ENCODE peak calls at places on chromosomes 16 and 17, in eight cellular contexts. J, X, P, S, E, U, O and V are unnamed samples.

GRCh38 chr17:68378202-68379149 is 78.8 kb downstream of the WIPI1 start:
- DNase-seq in J (peak), X (peak), P (no peak), S (peak), E (peak), U (peak), O (peak), V (peak)

GRCh38 chr17:19386974-19387920 is at the start of gene MFAP4:
- DNase-seq in J (peak), X (no peak), P (no peak), S (no peak), E (peak), U (peak), O (peak), V (peak)

GRCh38 chr17:35486920-35487727 is 38.6 kb upstream of the SLFN13 start:
- DNase-seq in J (no peak), X (peak), P (peak), S (no peak), E (peak), U (no peak), O (peak), V (peak)

GRCh38 chr16:87218281-87219055 is 98.7 kb downstream of the C16orf95 start:
- DNase-seq in J (no peak), X (no peak), P (no peak), S (no peak), E (no peak), U (no peak), O (no peak), V (no peak)

GRCh38 chr16:86567701-86568571 is 1.3 kb downstream of the FOXC2 start:
- DNase-seq in J (no peak), X (no peak), P (no peak), S (no peak), E (peak), U (no peak), O (no peak), V (peak)

GRCh38 chr17:82230627-82231311 is 1.9 kb downstream of the SLC16A3 start:
- DNase-seq in J (no peak), X (peak), P (no peak), S (peak), E (peak), U (peak), O (peak), V (peak)

GRCh38 chr16:21625026-21625425 is 25.6 kb downstream of the METTL9 start:
- DNase-seq in J (no peak), X (no peak), P (no peak), S (no peak), E (no peak), U (no peak), O (no peak), V (no peak)

GRCh38 chr17:350706-351435 is 1.7 kb downstream of the RPH3AL start:
- DNase-seq in J (peak), X (no peak), P (no peak), S (no peak), E (peak), U (peak), O (peak), V (peak)

GRCh38 chr17:46737331-46737730 is 81.2 kb downstream of the WNT3 start:
- DNase-seq in J (no peak), X (no peak), P (no peak), S (no peak), E (no peak), U (no peak), O (no peak), V (no peak)

GRCh38 chr17:80891096-80892018 is 100.3 kb upstream of the CHMP6 start:
- DNase-seq in J (peak), X (peak), P (peak), S (peak), E (peak), U (peak), O (no peak), V (peak)

GRCh38 chr17:40309031-40309937 is at the start of gene RARA:
- DNase-seq in J (no peak), X (no peak), P (no peak), S (peak), E (no peak), U (peak), O (no peak), V (peak)

GRCh38 chr16:77918792-77919707 is 103.3 kb upstream of the CLEC3A start:
- DNase-seq in J (no peak), X (no peak), P (no peak), S (peak), E (no peak), U (no peak), O (no peak), V (no peak)

GRCh38 chr17:65523411-65523810 is 38.0 kb downstream of the AXIN2 start:
- DNase-seq in J (no peak), X (no peak), P (no peak), S (no peak), E (no peak), U (no peak), O (no peak), V (no peak)

GRCh38 chr17:78416791-78417530 is 38.5 kb downstream of the PGS1 start:
- DNase-seq in J (no peak), X (no peak), P (no peak), S (no peak), E (no peak), U (no peak), O (peak), V (no peak)

GRCh38 chr17:76238847-76239537 is 1.3 kb downstream of the RNF157 start:
- DNase-seq in J (no peak), X (no peak), P (no peak), S (no peak), E (no peak), U (no peak), O (no peak), V (no peak)

GRCh38 chr17:61431594-61432311 is 20.5 kb upstream of the TBX4 start:
- DNase-seq in J (no peak), X (no peak), P (no peak), S (no peak), E (no peak), U (no peak), O (no peak), V (no peak)

GRCh38 chr17:3852561-3852960 is 6.5 kb upstream of the NCBP3 start:
- DNase-seq in J (no peak), X (no peak), P (no peak), S (no peak), E (peak), U (peak), O (no peak), V (no peak)

GRCh38 chr16:47492428-47493357 is 31.6 kb downstream of the PHKB start:
- DNase-seq in J (no peak), X (peak), P (no peak), S (no peak), E (peak), U (peak), O (peak), V (peak)

GRCh38 chr16:8044796-8045195 is 545.5 kb downstream of the TMEM114 start:
- DNase-seq in J (no peak), X (no peak), P (no peak), S (no peak), E (no peak), U (no peak), O (no peak), V (no peak)

GRCh38 chr16:16042076-16042475 is 92.7 kb downstream of the ABCC1 start:
- DNase-seq in J (peak), X (no peak), P (no peak), S (no peak), E (no peak), U (peak), O (peak), V (peak)

GRCh38 chr17:81325057-81325973 is 30.2 kb upstream of the SLC38A10 start:
- DNase-seq in J (no peak), X (no peak), P (no peak), S (no peak), E (no peak), U (no peak), O (no peak), V (no peak)

GRCh38 chr17:47250855-47251254 is 2.8 kb upstream of the ITGB3 start:
- DNase-seq in J (no peak), X (no peak), P (no peak), S (no peak), E (no peak), U (no peak), O (no peak), V (no peak)

GRCh38 chr17:72399608-72400487 is 279.0 kb downstream of the SOX9 start:
- DNase-seq in J (no peak), X (no peak), P (no peak), S (no peak), E (no peak), U (no peak), O (no peak), V (no peak)

GRCh38 chr17:45391918-45392317 is 40.8 kb downstream of the ARHGAP27 start:
- DNase-seq in J (no peak), X (no peak), P (no peak), S (no peak), E (no peak), U (no peak), O (no peak), V (no peak)

GRCh38 chr16:64238576-64238975 is 883.3 kb downstream of the CDH11 start:
- DNase-seq in J (no peak), X (no peak), P (no peak), S (no peak), E (no peak), U (no peak), O (no peak), V (no peak)

GRCh38 chr16:56851671-56852400 is 13.2 kb upstream of the SLC12A3 start:
- DNase-seq in J (no peak), X (no peak), P (no peak), S (no peak), E (peak), U (no peak), O (no peak), V (no peak)

GRCh38 chr16:66471264-66471663 is 44.2 kb downstream of the BEAN1 start:
- DNase-seq in J (no peak), X (no peak), P (no peak), S (no peak), E (peak), U (no peak), O (no peak), V (no peak)

GRCh38 chr17:57164814-57165213 is 79.8 kb downstream of the AKAP1 start:
- DNase-seq in J (no peak), X (no peak), P (no peak), S (no peak), E (no peak), U (no peak), O (no peak), V (no peak)

GRCh38 chr17:39132192-39132600 is 19.2 kb downstream of the PLXDC1 start:
- DNase-seq in J (peak), X (no peak), P (no peak), S (no peak), E (no peak), U (no peak), O (peak), V (peak)

GRCh38 chr17:21539146-21539545 is 153.2 kb upstream of the KCNJ18 start:
- DNase-seq in J (no peak), X (no peak), P (no peak), S (no peak), E (no peak), U (no peak), O (no peak), V (no peak)

GRCh38 chr16:67842509-67843342 is 606 bp downstream of the THAP11 start:
- DNase-seq in J (no peak), X (peak), P (peak), S (peak), E (peak), U (peak), O (peak), V (peak)

GRCh38 chr16:88510091-88510719 is 57.1 kb downstream of the ZFPM1 start:
- DNase-seq in J (no peak), X (no peak), P (no peak), S (peak), E (no peak), U (no peak), O (no peak), V (no peak)

GRCh38 chr17:41518789-41519449 is at the start of gene KRT15:
- DNase-seq in J (no peak), X (no peak), P (no peak), S (peak), E (no peak), U (no peak), O (no peak), V (no peak)

GRCh38 chr16:3187798-3188674 is at the start of gene OR1F1:
- DNase-seq in J (peak), X (no peak), P (no peak), S (peak), E (no peak), U (no peak), O (no peak), V (no peak)

GRCh38 chr16:71540-72341 is 690 bp downstream of the RHBDF1 start:
- DNase-seq in J (no peak), X (no peak), P (no peak), S (peak), E (peak), U (no peak), O (peak), V (peak)

GRCh38 chr16:57141822-57142631 is 43.8 kb downstream of the PSME3IP1 start:
- DNase-seq in J (peak), X (no peak), P (no peak), S (no peak), E (peak), U (no peak), O (no peak), V (no peak)

GRCh38 chr17:8141741-8142140 is 10.5 kb downstream of the PER1 start:
- DNase-seq in J (no peak), X (no peak), P (no peak), S (no peak), E (no peak), U (no peak), O (no peak), V (peak)